ENCODE peak calls at places on chromosomes 1 and 21, in four cellular contexts. W is neural progenitor cell, I is brain microvascular endothelial cell, E is NB4. Y is an unnamed sample.

GRCh38 chr1:151980287-151981177 is 13.1 kb downstream of the S100A10 start:
- DNase-seq in E (no peak), I (no peak), W (no peak), Y (peak)

GRCh38 chr1:30782361-30783243 is 25.0 kb upstream of the LAPTM5 start:
- DNase-seq in I (no peak), W (peak), E (peak), Y (no peak)

GRCh38 chr1:198185101-198185500 is 28.3 kb downstream of the NEK7 start:
- DNase-seq in E (no peak), I (no peak), W (no peak), Y (no peak)

GRCh38 chr1:248840946-248841345 is 2.9 kb downstream of the ZNF672 start:
- DNase-seq in I (peak), E (no peak), W (no peak), Y (no peak)

GRCh38 chr21:45497846-45498645 is 44.2 kb downstream of the SLC19A1 start:
- DNase-seq in W (no peak), I (no peak), E (no peak), Y (no peak)

GRCh38 chr1:240189386-240189989 is 97.8 kb downstream of the FMN2 start:
- DNase-seq in I (peak), W (peak), E (peak), Y (no peak)

GRCh38 chr1:220182081-220182480 is 88.1 kb downstream of the IARS2 start:
- DNase-seq in W (no peak), I (no peak), E (no peak), Y (no peak)

GRCh38 chr1:167428418-167428817 is 89.9 kb downstream of the CD247 start:
- DNase-seq in W (no peak), E (no peak), I (no peak), Y (no peak)

GRCh38 chr1:97516588-97516987 is 404.2 kb downstream of the DPYD start:
- DNase-seq in I (no peak), E (no peak), W (no peak), Y (no peak)

GRCh38 chr21:37503848-37504467 is 137.4 kb downstream of the DYRK1A start:
- DNase-seq in E (no peak), W (peak), I (peak), Y (peak)

GRCh38 chr1:226946285-226946684 is 6.2 kb downstream of the COQ8A start:
- DNase-seq in W (no peak), E (no peak), I (no peak), Y (no peak)

GRCh38 chr1:206754011-206754410 is 16.6 kb upstream of the IL19 start:
- DNase-seq in E (no peak), I (no peak), W (no peak), Y (peak)

GRCh38 chr1:3292051-3292722 is 162.3 kb upstream of the ARHGEF16 start:
- DNase-seq in W (no peak), I (no peak), E (no peak), Y (no peak)

GRCh38 chr1:160646711-160647328 is at the start of gene SLAMF1:
- DNase-seq in E (peak), I (no peak), W (no peak), Y (no peak)

GRCh38 chr1:87226341-87226760 is 102.3 kb upstream of the LMO4 start:
- DNase-seq in I (peak), W (peak), E (no peak), Y (peak)

GRCh38 chr1:31372961-31373896 is at the start of gene FABP3:
- DNase-seq in I (peak), E (peak), W (peak), Y (no peak)

GRCh38 chr1:192580351-192580962 is 4.9 kb downstream of the RGS1 start:
- DNase-seq in W (peak), I (no peak), E (peak), Y (no peak)

GRCh38 chr1:74504125-74505065 is 8.0 kb downstream of the LRRC53 start:
- DNase-seq in W (peak), I (peak), E (peak), Y (no peak)

GRCh38 chr1:94920061-94920460 is 6.8 kb downstream of the CNN3 start:
- DNase-seq in E (no peak), W (no peak), I (peak), Y (no peak)

GRCh38 chr1:17567582-17567981 is 28.1 kb downstream of the ARHGEF10L start:
- DNase-seq in E (no peak), I (no peak), W (no peak), Y (no peak)

GRCh38 chr1:9529190-9529589 is 10.1 kb upstream of the SLC25A33 start:
- DNase-seq in E (no peak), W (no peak), I (peak), Y (no peak)

GRCh38 chr21:36849461-36849860 is 117.0 kb downstream of the HLCS start:
- DNase-seq in E (no peak), I (no peak), W (no peak), Y (no peak)

GRCh38 chr1:13927736-13928135 is 227.7 kb downstream of the PRDM2 start:
- DNase-seq in E (no peak), W (no peak), I (no peak), Y (no peak)

GRCh38 chr1:12075195-12076114 is 12.4 kb downstream of the TNFRSF8 start:
- DNase-seq in I (peak), W (no peak), E (no peak), Y (peak)

GRCh38 chr1:25874635-25875153 is 814 bp downstream of the PAQR7 start:
- DNase-seq in E (no peak), W (no peak), I (no peak), Y (no peak)

GRCh38 chr1:25875154-25875855 is at the start of gene PAQR7:
- DNase-seq in E (peak), W (peak), I (peak), Y (no peak)

GRCh38 chr1:25877155-25877554 is 1.6 kb upstream of the PAQR7 start:
- DNase-seq in W (no peak), I (no peak), E (no peak), Y (no peak)

GRCh38 chr1:25876693-25877077 is 1.2 kb upstream of the PAQR7 start:
- DNase-seq in E (no peak), W (no peak), I (no peak), Y (no peak)

GRCh38 chr1:25875856-25876692 is 566 bp upstream of the PAQR7 start:
- DNase-seq in W (peak), E (no peak), I (no peak), Y (no peak)
- H3K4me3 ChIP-seq in W (peak), E (no peak), I (peak), Y (peak)

DNA sequence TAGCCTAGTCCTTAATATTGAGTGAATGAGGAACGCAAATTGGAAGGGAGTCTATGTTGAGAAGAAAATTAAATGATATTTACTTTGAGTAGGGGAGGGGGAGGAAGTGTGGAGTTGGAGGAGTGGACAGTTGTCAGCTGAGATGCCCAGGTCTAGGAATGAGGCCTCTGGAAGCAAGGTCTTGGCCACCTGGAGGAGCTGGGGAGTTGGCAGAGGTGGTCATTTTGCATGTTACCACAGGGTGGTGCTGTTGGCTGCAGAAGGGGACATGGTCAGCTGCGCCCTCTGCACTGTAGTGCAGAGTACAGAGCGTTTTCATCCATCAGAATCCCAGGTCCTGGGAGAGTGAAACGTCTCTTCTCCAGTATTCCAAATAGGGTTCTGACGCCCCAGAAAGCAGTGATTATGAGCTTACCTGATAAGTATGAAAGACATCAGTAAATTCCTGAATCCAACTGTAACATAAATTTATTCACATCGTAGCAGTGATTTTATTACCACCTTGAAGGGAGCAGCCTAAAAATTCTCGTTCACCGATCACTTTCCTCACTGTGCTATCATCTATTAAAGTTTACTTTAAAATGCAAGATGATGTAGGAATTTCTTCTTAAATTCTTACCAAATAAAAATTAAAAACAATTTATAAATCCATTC is 13.8 kb downstream of the PARK7 start:
- DNase-seq in I (peak), E (peak), W (peak), Y (no peak)
- TF ChIP-seq CTCF in I (peak), E (peak), W (peak), Y (peak)

GRCh38 chr1:111474106-111474505 is 322 bp downstream of the C1orf162 start:
- DNase-seq in I (no peak), E (no peak), W (no peak), Y (no peak)
- H3K4me3 ChIP-seq in I (no peak), E (peak), W (no peak), Y (no peak)

DNA sequence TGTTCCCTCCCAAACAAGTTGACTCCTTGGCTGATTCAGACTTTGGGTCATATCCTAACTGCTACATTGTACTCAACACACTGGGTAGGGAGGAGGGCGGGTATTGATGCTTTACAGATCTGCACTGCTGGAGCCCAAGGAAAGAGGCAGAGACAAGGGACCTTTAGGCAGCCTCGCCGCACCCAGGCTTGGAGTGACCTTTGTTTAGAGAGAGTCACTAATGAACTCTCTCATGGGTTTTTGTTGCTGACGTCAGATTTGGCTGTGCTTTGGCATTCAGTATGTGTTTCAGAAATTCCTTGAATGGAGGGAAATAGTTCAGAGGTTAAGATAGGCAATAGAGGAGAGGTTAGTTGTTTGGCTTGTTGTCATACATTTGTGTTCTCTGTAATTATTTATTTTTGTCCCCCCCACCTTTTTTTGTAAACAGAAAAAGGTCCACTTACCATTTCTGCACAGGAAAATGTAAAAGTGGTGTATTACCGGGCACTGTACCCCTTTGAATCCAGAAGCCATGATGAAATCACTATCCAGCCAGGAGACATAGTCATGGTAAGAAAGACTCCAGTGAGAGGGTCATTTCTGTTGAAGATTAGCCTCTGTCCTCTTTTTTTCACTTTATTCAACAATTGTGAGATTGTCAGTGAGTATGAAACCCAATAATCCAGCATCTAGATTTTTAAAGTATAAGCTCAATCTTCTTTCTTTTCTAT is 116.1 kb downstream of the ATP5PO start:
- DNase-seq in E (no peak), W (peak), I (no peak), Y (no peak)
- TF ChIP-seq CTCF in E (no peak), W (no peak), I (no peak), Y (no peak)

DNA sequence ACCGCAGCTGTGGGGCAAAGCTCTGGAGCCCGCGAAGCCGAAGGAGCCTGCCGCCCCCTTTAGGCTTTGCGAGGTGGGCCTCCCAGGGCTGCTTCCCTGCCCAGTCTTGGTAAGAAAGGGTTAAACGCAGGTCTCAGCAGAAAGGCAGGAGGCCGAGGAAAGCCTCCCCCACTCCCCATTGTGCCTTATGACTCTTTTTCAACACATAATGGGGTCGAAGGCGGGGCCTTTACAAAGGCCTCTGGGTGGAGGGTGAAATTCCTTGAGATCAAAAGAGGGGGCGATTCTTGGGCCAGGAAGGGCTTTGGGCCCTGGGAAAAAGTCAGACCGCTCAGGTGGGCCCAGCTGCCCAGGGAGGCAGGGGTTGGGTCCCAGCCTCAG is 880 bp downstream of the ALPL start:
- DNase-seq in I (no peak), W (peak), E (peak), Y (no peak)
- H3K4me3 ChIP-seq in I (no peak), W (peak), E (no peak), Y (no peak)

DNA sequence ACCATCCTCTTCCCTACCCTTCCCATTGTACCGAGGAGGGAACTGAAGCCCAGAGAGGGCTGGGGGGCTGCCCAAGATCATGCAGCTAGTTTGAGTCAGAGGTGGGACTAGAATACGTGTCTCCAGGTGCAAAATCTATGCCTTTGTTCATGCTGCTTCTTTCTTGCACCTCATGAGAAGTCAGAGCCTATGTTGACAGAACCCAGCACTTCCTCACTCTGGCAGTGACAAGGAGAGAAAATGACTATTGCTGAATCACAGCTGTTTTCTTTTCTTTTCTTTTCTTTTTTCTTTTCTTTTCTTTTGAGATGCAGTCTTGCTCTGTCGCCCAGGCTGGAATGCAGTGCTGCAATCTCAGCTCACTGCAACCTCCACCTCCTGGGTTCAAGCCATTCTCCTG is 1.7 kb upstream of the FUCA1 start:
- DNase-seq in I (no peak), W (no peak), E (no peak), Y (no peak)
- TF ChIP-seq CTCF in I (no peak), W (no peak), E (no peak), Y (no peak)

DNA sequence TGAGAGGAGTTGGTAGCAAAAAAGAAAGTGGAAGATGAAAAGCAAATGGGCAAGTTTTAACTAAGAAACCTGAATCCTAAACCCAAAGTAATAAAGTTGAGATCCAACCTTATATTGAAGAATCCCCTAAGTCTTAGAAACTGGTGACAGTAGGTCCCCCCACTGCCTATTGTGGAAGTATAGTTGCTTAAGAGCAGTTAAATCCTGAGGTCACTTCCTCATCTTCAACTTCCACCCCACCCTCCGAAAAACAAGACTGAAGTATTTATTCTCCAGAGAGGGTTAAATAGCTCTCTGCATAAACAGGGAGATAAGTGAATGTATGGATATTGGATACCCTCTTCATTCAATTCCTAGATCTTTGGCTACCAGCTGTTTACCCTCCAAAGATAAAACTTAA is 3.3 kb upstream of the DSTYK start:
- DNase-seq in W (no peak), I (no peak), E (peak), Y (no peak)
- H3K4me3 ChIP-seq in W (no peak), I (no peak), E (no peak), Y (no peak)

GRCh38 chr1:199550384-199551067 is 477.0 kb upstream of the NR5A2 start:
- DNase-seq in I (peak), W (no peak), E (peak), Y (no peak)
- TF ChIP-seq CTCF in I (peak), W (no peak), E (peak), Y (peak)

GRCh38 chr1:211514030-211514754 is 22.2 kb upstream of the RD3 start:
- DNase-seq in E (peak), I (peak), W (peak), Y (peak)
- H3K4me3 ChIP-seq in E (no peak), I (no peak), W (no peak), Y (no peak)

GRCh38 chr1:58814251-58815068 is 30.6 kb upstream of the JUN start:
- DNase-seq in E (peak), I (peak), W (peak), Y (no peak)

GRCh38 chr1:58815680-58816071 is 31.8 kb upstream of the JUN start:
- DNase-seq in I (peak), E (no peak), W (peak), Y (no peak)

GRCh38 chr1:58816747-58817221 is 32.9 kb upstream of the JUN start:
- DNase-seq in W (no peak), I (no peak), E (no peak), Y (no peak)

GRCh38 chr1:58815069-58815679 is 31.3 kb upstream of the JUN start:
- DNase-seq in I (peak), W (peak), E (peak), Y (peak)

DNA sequence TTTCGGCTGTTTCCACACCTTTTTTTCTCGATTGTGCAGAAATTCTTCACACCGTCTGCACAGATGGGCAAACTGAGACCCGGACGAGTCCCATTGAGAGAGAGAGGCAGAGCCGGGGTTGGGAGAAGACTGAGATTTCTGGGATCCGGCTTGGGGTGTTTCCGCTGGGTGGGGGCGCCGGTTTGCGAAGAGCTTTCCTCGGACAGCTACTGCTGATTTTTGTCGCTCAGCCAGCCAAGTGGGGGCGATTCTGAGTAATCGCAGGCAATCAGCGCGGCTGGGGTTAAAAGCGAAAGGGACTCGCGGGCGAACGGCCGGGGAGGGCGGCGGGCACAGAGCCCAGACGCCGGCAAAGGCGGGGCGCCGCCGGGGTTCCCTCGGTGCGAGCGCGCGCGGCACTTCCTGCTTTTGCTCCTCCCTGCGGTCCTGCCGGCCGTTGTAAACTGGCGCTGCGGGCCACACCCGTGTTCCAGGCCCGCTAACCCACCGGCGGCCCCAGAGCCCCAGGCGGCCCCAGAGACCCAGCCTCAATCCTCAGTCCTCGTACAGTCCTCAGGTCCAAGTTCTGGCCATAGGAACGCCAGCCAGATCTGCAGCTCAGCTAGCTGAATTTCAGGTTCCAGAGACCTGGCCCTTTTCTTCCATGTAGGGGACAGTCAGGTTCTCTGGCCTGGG is 32.4 kb upstream of the JUN start:
- DNase-seq in E (peak), I (peak), W (peak), Y (no peak)
- TF ChIP-seq CTCF in E (no peak), I (peak), W (peak), Y (no peak)